ENCODE peak calls at places on chromosomes 16 and 17, in eight cellular contexts. K, S, G, I, W, O, E and Q are unnamed samples.

GRCh38 chr16:27238591-27238990 is 30.0 kb downstream of the NSMCE1 start:
- DNase-seq in K (no peak), S (no peak), G (peak), I (no peak), W (no peak), O (no peak), E (no peak), Q (no peak)

GRCh38 chr17:7217113-7217987 is 2.3 kb downstream of the DLG4 start:
- DNase-seq in K (peak), S (peak), G (peak), I (no peak), W (peak), O (no peak), E (no peak), Q (no peak)

GRCh38 chr17:1762906-1763829 is 1.3 kb downstream of the SERPINF1 start:
- DNase-seq in K (peak), S (no peak), G (no peak), I (no peak), W (no peak), O (no peak), E (no peak), Q (peak)

GRCh38 chr17:37650419-37651003 is 7.3 kb upstream of the DDX52 start:
- DNase-seq in K (peak), S (peak), G (no peak), I (no peak), W (peak), O (no peak), E (no peak), Q (no peak)

GRCh38 chr17:17180141-17180603 is 26.0 kb downstream of the PLD6 start:
- DNase-seq in K (no peak), S (no peak), G (no peak), I (no peak), W (no peak), O (no peak), E (no peak), Q (no peak)

GRCh38 chr16:3781421-3781820 is 64.1 kb upstream of the TRAP1 start:
- DNase-seq in K (no peak), S (no peak), G (no peak), I (no peak), W (no peak), O (no peak), E (no peak), Q (no peak)

GRCh38 chr16:21158208-21159110 is at the start of gene LDAF1:
- DNase-seq in K (peak), S (peak), G (peak), I (no peak), W (peak), O (peak), E (no peak), Q (peak)

GRCh38 chr17:76672270-76672851 is 28.8 kb upstream of the ST6GALNAC1 start:
- DNase-seq in K (no peak), S (no peak), G (no peak), I (no peak), W (no peak), O (no peak), E (no peak), Q (no peak)

GRCh38 chr17:57257911-57258885 is 1.9 kb downstream of the MSI2 start:
- DNase-seq in K (peak), S (peak), G (no peak), I (no peak), W (no peak), O (no peak), E (no peak), Q (no peak)

GRCh38 chr17:57699751-57700186 is 45.3 kb downstream of the CCDC182 start:
- DNase-seq in K (no peak), S (no peak), G (no peak), I (no peak), W (no peak), O (no peak), E (no peak), Q (peak)

GRCh38 chr16:57253410-57253927 is 8.4 kb downstream of the ARL2BP start:
- DNase-seq in K (no peak), S (no peak), G (no peak), I (no peak), W (no peak), O (no peak), E (no peak), Q (no peak)

GRCh38 chr16:725463-726187 is 618 bp downstream of the CCDC78 start:
- DNase-seq in K (no peak), S (no peak), G (no peak), I (no peak), W (no peak), O (no peak), E (no peak), Q (no peak)

GRCh38 chr16:49625311-49626035 is 230.4 kb downstream of the ZNF423 start:
- DNase-seq in K (no peak), S (no peak), G (no peak), I (no peak), W (no peak), O (no peak), E (no peak), Q (no peak)

GRCh38 chr17:54992797-54993639 is 24.5 kb downstream of the STXBP4 start:
- DNase-seq in K (peak), S (peak), G (no peak), I (peak), W (peak), O (no peak), E (peak), Q (no peak)

GRCh38 chr17:70869402-70870085 is 700.2 kb downstream of the KCNJ2 start:
- DNase-seq in K (no peak), S (no peak), G (no peak), I (no peak), W (no peak), O (no peak), E (no peak), Q (no peak)

GRCh38 chr17:75524971-75525805 is at the start of gene LLGL2:
- DNase-seq in K (peak), S (peak), G (peak), I (peak), W (peak), O (peak), E (no peak), Q (no peak)

GRCh38 chr17:73589096-73589980 is 54.9 kb downstream of the SDK2 start:
- DNase-seq in K (no peak), S (no peak), G (no peak), I (no peak), W (no peak), O (no peak), E (no peak), Q (no peak)

GRCh38 chr17:41710472-41711090 is 1.6 kb upstream of the GAST start:
- DNase-seq in K (peak), S (peak), G (no peak), I (peak), W (no peak), O (no peak), E (no peak), Q (peak)

GRCh38 chr16:11049396-11050059 is 105.2 kb downstream of the CLEC16A start:
- DNase-seq in K (no peak), S (no peak), G (no peak), I (no peak), W (peak), O (no peak), E (no peak), Q (no peak)

GRCh38 chr17:1714980-1715802 is 5.0 kb upstream of the TLCD2 start:
- DNase-seq in K (peak), S (peak), G (peak), I (no peak), W (peak), O (peak), E (peak), Q (peak)

GRCh38 chr17:2070241-2071023 is 15.5 kb downstream of the HIC1 start:
- DNase-seq in K (no peak), S (no peak), G (no peak), I (no peak), W (no peak), O (no peak), E (no peak), Q (no peak)

GRCh38 chr17:63116228-63116627 is 150.2 kb downstream of the TANC2 start:
- DNase-seq in K (no peak), S (peak), G (no peak), I (no peak), W (peak), O (no peak), E (no peak), Q (no peak)

GRCh38 chr17:2016494-2016893 is 8.6 kb downstream of the RTN4RL1 start:
- DNase-seq in K (no peak), S (no peak), G (no peak), I (no peak), W (no peak), O (no peak), E (no peak), Q (no peak)

GRCh38 chr16:66408181-66409048 is 18.7 kb upstream of the BEAN1 start:
- DNase-seq in K (peak), S (peak), G (no peak), I (peak), W (peak), O (no peak), E (no peak), Q (peak)

GRCh38 chr16:27315333-27316037 is 1.7 kb downstream of the IL4R start:
- DNase-seq in K (peak), S (peak), G (peak), I (no peak), W (peak), O (no peak), E (peak), Q (no peak)

GRCh38 chr17:45646288-45646988 is 137.7 kb upstream of the CRHR1 start:
- DNase-seq in K (no peak), S (no peak), G (peak), I (no peak), W (no peak), O (no peak), E (no peak), Q (no peak)

GRCh38 chr17:39225974-39226683 is 384 bp upstream of the STAC2 start:
- DNase-seq in K (peak), S (peak), G (no peak), I (no peak), W (peak), O (peak), E (no peak), Q (no peak)

GRCh38 chr16:1906052-1906845 is 12.0 kb downstream of the HS3ST6 start:
- DNase-seq in K (no peak), S (no peak), G (no peak), I (no peak), W (no peak), O (no peak), E (no peak), Q (no peak)

GRCh38 chr17:17403899-17404576 is 72.8 kb upstream of the MED9 start:
- DNase-seq in K (no peak), S (no peak), G (peak), I (no peak), W (no peak), O (no peak), E (no peak), Q (no peak)

GRCh38 chr17:63772801-63773271 is 561 bp downstream of the CCDC47 start:
- DNase-seq in K (peak), S (peak), G (no peak), I (no peak), W (no peak), O (no peak), E (no peak), Q (no peak)

GRCh38 chr17:19652595-19652994 is 4.0 kb downstream of the ALDH3A2 start:
- DNase-seq in K (no peak), S (no peak), G (no peak), I (no peak), W (no peak), O (no peak), E (no peak), Q (no peak)

GRCh38 chr16:86575754-86576557 is 2.4 kb upstream of the FOXL1 start:
- DNase-seq in K (peak), S (peak), G (no peak), I (peak), W (peak), O (peak), E (peak), Q (peak)

GRCh38 chr17:17941015-17941414 is 31.2 kb downstream of the TOM1L2 start:
- DNase-seq in K (no peak), S (no peak), G (no peak), I (no peak), W (no peak), O (no peak), E (no peak), Q (no peak)

GRCh38 chr17:27986805-27987684 is 55.4 kb upstream of the NLK start:
- DNase-seq in K (no peak), S (no peak), G (no peak), I (no peak), W (no peak), O (no peak), E (no peak), Q (no peak)

GRCh38 chr17:63696381-63696961 is 3.5 kb downstream of the LIMD2 start:
- DNase-seq in K (peak), S (peak), G (no peak), I (no peak), W (peak), O (no peak), E (no peak), Q (no peak)